ENCODE peak calls at places on chromosomes 11 and 22, in eight cellular contexts. D, V, Y, L, Q, U, J and W are unnamed samples.

GRCh38 chr11:114956565-114956964 is 278.2 kb downstream of the NXPE2 start:
- DNase-seq in D (no peak), V (no peak), Y (no peak), L (no peak), Q (no peak), U (no peak), J (no peak), W (no peak)

GRCh38 chr11:126498281-126498680 is 142.8 kb downstream of the ST3GAL4 start:
- DNase-seq in D (no peak), V (no peak), Y (no peak), L (no peak), Q (no peak), U (no peak), J (no peak), W (no peak)

GRCh38 chr22:36286096-36286957 is 33.4 kb downstream of the APOL1 start:
- DNase-seq in D (peak; percentile 86), V (peak; percentile 55), Y (peak; percentile 96), L (peak; percentile 43), Q (peak; percentile 48), U (peak; percentile 82), J (no peak), W (no peak)

GRCh38 chr11:39174965-39175364 is 2284.5 kb downstream of the LRRC4C start:
- DNase-seq in D (no peak), V (no peak), Y (no peak), L (no peak), Q (no peak), U (no peak), J (no peak), W (no peak)

GRCh38 chr11:94934836-94935235 is 38.5 kb downstream of the CWC15 start:
- DNase-seq in D (no peak), V (peak; percentile 37), Y (no peak), L (no peak), Q (no peak), U (no peak), J (no peak), W (no peak)

GRCh38 chr22:27135582-27135981 is 478.2 kb downstream of the MIAT start:
- DNase-seq in D (no peak), V (no peak), Y (no peak), L (no peak), Q (no peak), U (no peak), J (no peak), W (no peak)

GRCh38 chr11:688681-689080 is 6.3 kb downstream of the DEAF1 start:
- DNase-seq in D (no peak), V (no peak), Y (no peak), L (no peak), Q (no peak), U (no peak), J (no peak), W (no peak)

GRCh38 chr11:32333335-32333991 is 101.9 kb downstream of the WT1 start:
- DNase-seq in D (peak; percentile 68), V (no peak), Y (no peak), L (no peak), Q (no peak), U (peak; percentile 56), J (no peak), W (no peak)

GRCh38 chr11:71354394-71355105 is 93.6 kb downstream of the DHCR7 start:
- DNase-seq in D (no peak), V (no peak), Y (no peak), L (no peak), Q (no peak), U (no peak), J (no peak), W (no peak)

GRCh38 chr22:10741210-10741609 is 4786.8 kb upstream of the OR11H1 start:
- DNase-seq in D (no peak), V (no peak), Y (no peak), L (no peak), Q (no peak), U (peak; percentile 61), J (no peak), W (no peak)

GRCh38 chr11:37352485-37352884 is 754.4 kb upstream of the RAG2 start:
- DNase-seq in D (no peak), V (no peak), Y (no peak), L (no peak), Q (no peak), U (no peak), J (no peak), W (no peak)

GRCh38 chr22:17084554-17085276 is at the start of gene IL17RA:
- DNase-seq in D (peak; percentile 91), V (peak; percentile 92), Y (peak; percentile 94), L (peak; percentile 89), Q (peak; percentile 84), U (peak; percentile 82), J (peak; percentile 64), W (no peak)

GRCh38 chr11:35815556-35816315 is 128.1 kb upstream of the LDLRAD3 start:
- DNase-seq in D (peak; percentile 34), V (no peak), Y (no peak), L (no peak), Q (no peak), U (no peak), J (no peak), W (no peak)

GRCh38 chr11:10005955-10006525 is 288.0 kb downstream of the SBF2 start:
- DNase-seq in D (no peak), V (no peak), Y (no peak), L (no peak), Q (no peak), U (no peak), J (no peak), W (no peak)

GRCh38 chr11:2462986-2463765 is 18.4 kb downstream of the KCNQ1 start:
- DNase-seq in D (peak; percentile 96), V (no peak), Y (no peak), L (no peak), Q (no peak), U (no peak), J (no peak), W (no peak)

GRCh38 chr11:44578279-44578678 is 12.8 kb downstream of the CD82 start:
- DNase-seq in D (no peak), V (no peak), Y (no peak), L (no peak), Q (no peak), U (no peak), J (no peak), W (no peak)

GRCh38 chr11:61429346-61429690 is 457 bp downstream of the CPSF7 start:
- DNase-seq in D (peak; percentile 49), V (peak; percentile 70), Y (peak; percentile 75), L (peak; percentile 48), Q (peak; percentile 38), U (peak; percentile 58), J (no peak), W (no peak)

GRCh38 chr11:130827697-130828377 is 88.4 kb downstream of the SNX19 start:
- DNase-seq in D (peak; percentile 85), V (no peak), Y (peak; percentile 52), L (no peak), Q (no peak), U (no peak), J (no peak), W (no peak)

GRCh38 chr11:72637926-72638325 is 36.3 kb downstream of the PDE2A start:
- DNase-seq in D (peak; percentile 35), V (no peak), Y (no peak), L (no peak), Q (no peak), U (no peak), J (no peak), W (no peak)

GRCh38 chr22:48226026-48227013 is 1463.9 kb downstream of the TBC1D22A start:
- DNase-seq in D (no peak), V (no peak), Y (no peak), L (no peak), Q (no peak), U (no peak), J (no peak), W (no peak)

GRCh38 chr11:127998421-127998820 is 588.9 kb downstream of the ETS1 start:
- DNase-seq in D (no peak), V (no peak), Y (no peak), L (no peak), Q (no peak), U (no peak), J (no peak), W (no peak)

GRCh38 chr11:69361048-69361447 is 67.1 kb downstream of the MYEOV start:
- DNase-seq in D (no peak), V (no peak), Y (no peak), L (no peak), Q (no peak), U (no peak), J (no peak), W (no peak)

GRCh38 chr11:84396521-84396920 is 1110.4 kb upstream of the CCDC90B start:
- DNase-seq in D (no peak), V (no peak), Y (no peak), L (no peak), Q (no peak), U (no peak), J (no peak), W (no peak)

GRCh38 chr11:2660357-2660939 is 39.3 kb downstream of the KCNQ1OT1 start:
- DNase-seq in D (no peak), V (no peak), Y (no peak), L (no peak), Q (no peak), U (no peak), J (no peak), W (no peak)

GRCh38 chr11:70205766-70206165 is 2.7 kb downstream of the FADD start:
- DNase-seq in D (no peak), V (peak; percentile 26), Y (no peak), L (no peak), Q (no peak), U (no peak), J (no peak), W (no peak)

GRCh38 chr22:44192098-44192810 is 11.5 kb downstream of the PARVG start:
- DNase-seq in D (no peak), V (no peak), Y (peak; percentile 75), L (no peak), Q (no peak), U (peak; percentile 35), J (no peak), W (no peak)

GRCh38 chr11:122180435-122180834 is 64.4 kb upstream of the BLID start:
- DNase-seq in D (no peak), V (no peak), Y (no peak), L (no peak), Q (no peak), U (no peak), J (no peak), W (no peak)